ENCODE peak calls at places on chromosomes 13 and 19, in seven cellular contexts. O, U, N, S, L, J and R are unnamed samples.

GRCh38 chr19:8305798-8306197 is 2.4 kb downstream of the CD320 start:
- DNase-seq in O (no peak), U (no peak), N (peak), S (no peak), L (no peak), J (no peak), R (no peak)

GRCh38 chr13:112348642-112349345 is 27.4 kb upstream of the SPACA7 start:
- DNase-seq in O (no peak), U (no peak), N (no peak), S (no peak), L (no peak), J (no peak), R (no peak)

GRCh38 chr13:45178349-45179142 is 22.3 kb downstream of the KCTD4 start:
- DNase-seq in O (no peak), U (peak), N (no peak), S (no peak), L (no peak), J (no peak), R (peak)

GRCh38 chr13:112105244-112105681 is 38.3 kb downstream of the SOX1 start:
- DNase-seq in O (no peak), U (no peak), N (no peak), S (no peak), L (no peak), J (no peak), R (no peak)

GRCh38 chr13:99736541-99736940 is 235.0 kb downstream of the ZIC5 start:
- DNase-seq in O (no peak), U (no peak), N (no peak), S (no peak), L (no peak), J (no peak), R (no peak)

GRCh38 chr19:55257461-55258411 is 1.1 kb downstream of the PPP6R1 start:
- DNase-seq in O (no peak), U (peak), N (no peak), S (no peak), L (no peak), J (no peak), R (no peak)

GRCh38 chr13:21522847-21523246 is 63.7 kb upstream of the ZDHHC20 start:
- DNase-seq in O (no peak), U (no peak), N (no peak), S (no peak), L (no peak), J (no peak), R (no peak)

GRCh38 chr13:77372275-77372674 is 45.4 kb upstream of the MYCBP2 start:
- DNase-seq in O (no peak), U (peak), N (no peak), S (no peak), L (no peak), J (no peak), R (no peak)

GRCh38 chr19:850221-850978 is 1.7 kb upstream of the ELANE start:
- DNase-seq in O (no peak), U (peak), N (peak), S (no peak), L (peak), J (no peak), R (no peak)

GRCh38 chr13:112767506-112768471 is 78.0 kb downstream of the ATP11A start:
- DNase-seq in O (peak), U (no peak), N (no peak), S (no peak), L (no peak), J (no peak), R (no peak)

GRCh38 chr13:91269237-91269636 is 78.2 kb upstream of the MIR17HG start:
- DNase-seq in O (no peak), U (no peak), N (no peak), S (no peak), L (no peak), J (no peak), R (no peak)

GRCh38 chr19:55249841-55250240 is 9.0 kb downstream of the PPP6R1 start:
- DNase-seq in O (no peak), U (no peak), N (no peak), S (no peak), L (no peak), J (no peak), R (no peak)

GRCh38 chr19:50546527-50547221 is 21.6 kb downstream of the LRRC4B start:
- DNase-seq in O (no peak), U (no peak), N (no peak), S (no peak), L (no peak), J (no peak), R (no peak)

GRCh38 chr19:13974073-13974472 is 21.8 kb downstream of the DCAF15 start:
- DNase-seq in O (no peak), U (no peak), N (no peak), S (no peak), L (no peak), J (no peak), R (no peak)

GRCh38 chr13:80342541-80343371 is 1.8 kb upstream of the SPRY2 start:
- DNase-seq in O (peak), U (peak), N (peak), S (no peak), L (no peak), J (no peak), R (no peak)

GRCh38 chr19:591099-591958 is 1.6 kb downstream of the HCN2 start:
- DNase-seq in O (no peak), U (peak), N (no peak), S (no peak), L (no peak), J (no peak), R (no peak)

GRCh38 chr13:113458218-113459065 is 5.2 kb upstream of the ADPRHL1 start:
- DNase-seq in O (peak), U (no peak), N (no peak), S (no peak), L (no peak), J (no peak), R (no peak)

GRCh38 chr13:110309661-110310524 is 2.8 kb downstream of the COL4A2 start:
- DNase-seq in O (no peak), U (no peak), N (peak), S (no peak), L (no peak), J (no peak), R (no peak)

GRCh38 chr13:113115363-113116205 is 7.0 kb upstream of the F10 start:
- DNase-seq in O (no peak), U (no peak), N (no peak), S (no peak), L (no peak), J (no peak), R (no peak)

GRCh38 chr13:81929988-81930387 is 1589.1 kb upstream of the SPRY2 start:
- DNase-seq in O (no peak), U (no peak), N (no peak), S (no peak), L (no peak), J (no peak), R (peak)

GRCh38 chr19:13588953-13589833 is 82.9 kb upstream of the CACNA1A start:
- DNase-seq in O (peak), U (peak), N (peak), S (no peak), L (no peak), J (no peak), R (no peak)

GRCh38 chr19:2374808-2375207 is 14.7 kb downstream of the TMPRSS9 start:
- DNase-seq in O (no peak), U (peak), N (no peak), S (no peak), L (no peak), J (no peak), R (no peak)
- TF ChIP-seq CTCF in O (no peak), U (no peak), N (no peak), S (no peak), L (no peak), J (no peak), R (no peak)

GRCh38 chr13:57632276-57633140 is 964 bp downstream of the PCDH17 start:
- DNase-seq in O (no peak), U (peak), N (no peak), S (no peak), L (no peak), J (no peak), R (no peak)

GRCh38 chr13:57635541-57635940 is 4.0 kb downstream of the PCDH17 start:
- DNase-seq in O (no peak), U (no peak), N (no peak), S (no peak), L (no peak), J (no peak), R (no peak)

GRCh38 chr13:57633141-57633949 is 1.8 kb downstream of the PCDH17 start:
- DNase-seq in O (no peak), U (peak), N (peak), S (no peak), L (no peak), J (no peak), R (no peak)

GRCh38 chr13:57634829-57635165 is 3.3 kb downstream of the PCDH17 start:
- DNase-seq in O (no peak), U (no peak), N (no peak), S (no peak), L (no peak), J (no peak), R (no peak)

GRCh38 chr13:57633950-57634828 is 2.6 kb downstream of the PCDH17 start:
- DNase-seq in O (no peak), U (peak), N (no peak), S (no peak), L (no peak), J (no peak), R (no peak)
- TF ChIP-seq CTCF in O (no peak), U (no peak), N (no peak), S (no peak), L (no peak), J (no peak), R (no peak)

GRCh38 chr13:37072024-37072423 is 12.5 kb upstream of the SUPT20H start:
- DNase-seq in O (no peak), U (no peak), N (no peak), S (no peak), L (no peak), J (no peak), R (no peak)

GRCh38 chr13:37076818-37077217 is 17.3 kb upstream of the SUPT20H start:
- DNase-seq in O (no peak), U (no peak), N (no peak), S (no peak), L (no peak), J (no peak), R (no peak)

GRCh38 chr13:37070956-37071355 is 11.5 kb upstream of the SUPT20H start:
- DNase-seq in O (no peak), U (no peak), N (no peak), S (no peak), L (no peak), J (no peak), R (no peak)

GRCh38 chr13:37075164-37075563 is 15.7 kb upstream of the SUPT20H start:
- DNase-seq in O (no peak), U (no peak), N (no peak), S (no peak), L (no peak), J (no peak), R (no peak)

GRCh38 chr13:37074703-37075102 is 15.2 kb upstream of the SUPT20H start:
- DNase-seq in O (no peak), U (peak), N (no peak), S (no peak), L (no peak), J (no peak), R (no peak)
- TF ChIP-seq CTCF in O (peak), U (no peak), N (peak), S (peak), L (peak), J (no peak), R (peak)

GRCh38 chr19:42466521-42467436 is 24.0 kb upstream of the CXCL17 start:
- DNase-seq in O (peak), U (peak), N (no peak), S (no peak), L (no peak), J (no peak), R (no peak)

GRCh38 chr19:42469311-42470239 is 26.8 kb upstream of the CXCL17 start:
- DNase-seq in O (no peak), U (peak), N (no peak), S (no peak), L (no peak), J (no peak), R (no peak)

GRCh38 chr19:42467437-42467760 is 24.7 kb upstream of the CXCL17 start:
- DNase-seq in O (no peak), U (no peak), N (no peak), S (no peak), L (no peak), J (no peak), R (no peak)

GRCh38 chr19:42468273-42468796 is 25.6 kb upstream of the CXCL17 start:
- DNase-seq in O (no peak), U (peak), N (no peak), S (no peak), L (peak), J (peak), R (no peak)

GRCh38 chr19:42465827-42466280 is 23.1 kb upstream of the CXCL17 start:
- DNase-seq in O (peak), U (no peak), N (no peak), S (no peak), L (no peak), J (no peak), R (no peak)
- TF ChIP-seq CTCF in O (peak), U (no peak), N (no peak), S (no peak), L (no peak), J (no peak), R (no peak)

GRCh38 chr19:23440207-23440606 is 44.9 kb upstream of the ZNF91 start:
- DNase-seq in O (no peak), U (no peak), N (no peak), S (no peak), L (no peak), J (no peak), R (no peak)
- TF ChIP-seq CTCF in O (no peak), U (no peak), N (no peak), S (no peak), L (no peak), J (no peak), R (peak)

GRCh38 chr19:44587863-44588752 is 25.3 kb upstream of the IGSF23 start:
- DNase-seq in O (no peak), U (peak), N (no peak), S (no peak), L (peak), J (peak), R (peak)
- TF ChIP-seq CTCF in O (no peak), U (peak), N (peak), S (no peak), L (peak), J (no peak), R (peak)

GRCh38 chr19:38544569-38545315 is 73.0 kb downstream of the MAP4K1 start:
- DNase-seq in O (no peak), U (no peak), N (no peak), S (no peak), L (peak), J (no peak), R (no peak)

GRCh38 chr19:38542040-38542439 is 75.7 kb downstream of the MAP4K1 start:
- DNase-seq in O (no peak), U (no peak), N (no peak), S (no peak), L (no peak), J (no peak), R (no peak)

GRCh38 chr19:38543286-38543806 is 74.4 kb downstream of the MAP4K1 start:
- DNase-seq in O (no peak), U (no peak), N (no peak), S (no peak), L (no peak), J (no peak), R (no peak)

GRCh38 chr19:38545596-38545995 is 72.2 kb downstream of the MAP4K1 start:
- DNase-seq in O (no peak), U (peak), N (no peak), S (no peak), L (no peak), J (no peak), R (no peak)

DNA sequence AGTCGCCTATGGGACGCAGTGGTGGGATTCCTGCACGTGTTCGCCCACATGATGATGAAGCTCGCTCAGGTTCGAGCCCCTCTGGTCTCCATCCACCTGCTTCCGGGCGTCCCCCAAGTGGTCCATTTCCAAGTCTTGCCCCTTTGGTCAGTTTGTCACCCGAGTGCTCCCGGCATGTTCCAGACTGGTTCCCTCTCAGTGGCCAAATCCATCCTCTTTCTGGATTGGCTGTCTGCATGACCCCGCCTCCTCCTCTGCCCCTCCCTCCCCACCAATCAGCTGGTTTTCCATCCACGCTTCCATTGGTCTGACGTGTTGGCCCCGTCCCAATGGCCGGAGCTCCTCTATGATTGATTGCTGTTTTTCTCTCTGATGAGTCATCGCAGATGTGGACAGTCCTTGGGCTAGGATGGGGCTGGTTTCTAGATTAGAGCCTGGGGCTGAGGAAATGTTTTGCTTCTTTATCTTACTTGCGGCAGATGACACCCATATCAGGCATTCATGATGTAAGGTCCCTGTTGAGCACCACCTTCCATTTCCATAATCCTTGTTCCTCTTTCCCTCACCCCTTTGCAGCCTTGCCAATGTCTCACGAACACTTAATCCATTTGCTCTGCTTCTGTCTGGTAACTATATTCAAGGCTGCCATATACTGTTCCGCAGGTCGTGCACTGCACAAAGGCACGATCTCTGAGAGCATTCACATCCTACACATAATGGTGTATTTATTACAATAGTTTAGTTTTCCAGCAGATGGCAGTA is 73.8 kb downstream of the MAP4K1 start:
- DNase-seq in O (peak), U (peak), N (peak), S (no peak), L (peak), J (peak), R (no peak)
- TF ChIP-seq CTCF in O (peak), U (no peak), N (peak), S (peak), L (no peak), J (no peak), R (peak)

GRCh38 chr19:17829855-17830566 is 8.7 kb upstream of the INSL3 start:
- DNase-seq in O (no peak), U (peak), N (no peak), S (no peak), L (no peak), J (no peak), R (no peak)
- TF ChIP-seq CTCF in O (no peak), U (no peak), N (no peak), S (no peak), L (no peak), J (no peak), R (no peak)

GRCh38 chr19:38917516-38917915 is 5.5 kb upstream of the CCER2 start:
- DNase-seq in O (no peak), U (no peak), N (no peak), S (no peak), L (no peak), J (no peak), R (no peak)

GRCh38 chr19:38919837-38920528 is 8.0 kb upstream of the CCER2 start:
- DNase-seq in O (no peak), U (no peak), N (no peak), S (no peak), L (no peak), J (no peak), R (no peak)

GRCh38 chr19:38915329-38916321 is 3.6 kb upstream of the CCER2 start:
- DNase-seq in O (no peak), U (no peak), N (no peak), S (no peak), L (no peak), J (no peak), R (no peak)

GRCh38 chr19:38918526-38918925 is 6.5 kb upstream of the CCER2 start:
- DNase-seq in O (no peak), U (no peak), N (no peak), S (no peak), L (no peak), J (no peak), R (no peak)

DNA sequence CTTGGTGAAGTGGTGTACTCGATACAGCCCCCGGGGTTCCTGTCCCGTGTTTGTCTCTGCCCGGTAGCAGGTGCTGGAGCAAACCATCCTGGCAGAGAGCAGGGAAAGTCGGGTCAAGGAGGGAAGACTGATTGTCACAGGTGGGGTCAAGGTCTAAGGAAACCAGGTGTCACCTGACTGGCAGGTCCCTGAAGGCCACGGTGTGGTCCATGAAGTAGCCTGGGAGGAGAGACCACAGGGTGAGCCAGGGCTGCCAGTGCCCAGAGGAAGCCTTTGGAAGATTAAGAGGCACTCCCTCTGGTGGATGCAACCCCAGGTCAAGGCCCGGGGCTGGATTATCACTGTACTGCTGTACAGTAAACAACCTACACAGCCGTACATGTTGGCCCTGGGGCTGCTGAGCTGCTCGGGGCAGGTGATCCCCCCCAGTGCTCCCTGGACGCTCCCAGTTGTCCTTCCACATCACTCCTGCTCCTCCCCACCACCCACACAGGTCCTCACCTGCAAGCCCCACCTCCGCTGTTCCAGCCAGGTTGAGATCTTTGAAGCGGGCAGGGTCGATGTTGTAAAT is 6.0 kb upstream of the CCER2 start:
- DNase-seq in O (no peak), U (peak), N (no peak), S (no peak), L (no peak), J (no peak), R (no peak)
- TF ChIP-seq CTCF in O (no peak), U (no peak), N (peak), S (no peak), L (no peak), J (no peak), R (peak)

GRCh38 chr13:96229356-96229755 is 139.4 kb downstream of the HS6ST3 start:
- DNase-seq in O (peak), U (no peak), N (no peak), S (no peak), L (no peak), J (no peak), R (no peak)
- TF ChIP-seq CTCF in O (peak), U (peak), N (peak), S (no peak), L (no peak), J (peak), R (peak)